ENCODE peak calls at places on chromosomes 4 and X, in four cellular contexts. E is mucosa of descending colon, Y is neural crest cell, K is SW 1271. C is an unnamed sample.

GRCh38 chr4:2799971-2800690 is 7.2 kb downstream of the SH3BP2 start:
- DNase-seq in E (peak), K (no peak), Y (no peak), C (peak)

GRCh38 chrX:154748712-154749339 is 2.1 kb downstream of the GAB3 start:
- DNase-seq in Y (peak), E (no peak), K (no peak), C (no peak)

GRCh38 chrX:54237014-54237413 is 54.0 kb upstream of the FAM120C start:
- DNase-seq in E (no peak), Y (no peak), K (no peak), C (no peak)

GRCh38 chr4:6527683-6528595 is 47.0 kb upstream of the MAN2B2 start:
- DNase-seq in Y (no peak), K (no peak), E (peak), C (no peak)

GRCh38 chrX:11129546-11129945 is 18.4 kb downstream of the HCCS start:
- DNase-seq in E (no peak), K (no peak), Y (no peak), C (no peak)

GRCh38 chr4:74418063-74418670 is 26.8 kb upstream of the AREG start:
- DNase-seq in Y (no peak), K (peak), E (no peak), C (no peak)

GRCh38 chrX:118338930-118339329 is 7.0 kb upstream of the WDR44 start:
- DNase-seq in K (no peak), E (no peak), Y (no peak), C (no peak)

GRCh38 chrX:40887476-40887875 is 152.1 kb upstream of the MED14 start:
- DNase-seq in E (no peak), Y (no peak), K (no peak), C (no peak)

GRCh38 chrX:10157545-10157944 is 770 bp downstream of the CLCN4 start:
- DNase-seq in K (no peak), E (no peak), Y (no peak), C (no peak)

GRCh38 chr4:112910109-112910736 is 139.2 kb upstream of the ANK2 start:
- DNase-seq in Y (no peak), E (no peak), K (no peak), C (no peak)

GRCh38 chr4:102862016-102862415 is 6.8 kb upstream of the CISD2 start:
- DNase-seq in E (no peak), Y (no peak), K (no peak), C (no peak)